ENCODE peak calls at places on chromosomes 4 and X, in ten cellular contexts. T is H9, Q is pancreas, F is HepG2, Z is A549, R is hepatocyte, S is psoas muscle, L is GM23338, B is spleen, C is astrocyte. A is an unnamed sample.

GRCh38 chr4:145307120-145307519 is 126.7 kb upstream of the OTUD4 start:
- DNase-seq in T (no peak), Q (no peak), F (no peak), Z (no peak), R (no peak), S (no peak), L (no peak), B (no peak), C (no peak), A (no peak)

GRCh38 chr4:159410076-159410777 is 307.3 kb downstream of the RAPGEF2 start:
- DNase-seq in T (no peak), Q (no peak), F (no peak), Z (no peak), R (no peak), S (no peak), L (no peak), B (no peak), C (peak; percentile 73), A (no peak)

GRCh38 chr4:52059372-52059771 is 8.3 kb downstream of the SPATA18 start:
- DNase-seq in T (no peak), Q (no peak), F (no peak), Z (peak; percentile 5), R (no peak), S (no peak), L (no peak), B (no peak), C (peak; percentile 79), A (no peak)

GRCh38 chr4:60757986-60758385 is 442.1 kb upstream of the ADGRL3 start:
- DNase-seq in T (no peak), Q (no peak), F (no peak), Z (no peak), R (no peak), S (no peak), L (no peak), B (no peak), C (no peak), A (no peak)

GRCh38 chrX:99051639-99052038 is 1358.4 kb downstream of the PCDH19 start:
- DNase-seq in T (no peak), Q (no peak), F (no peak), Z (no peak), R (no peak), S (no peak), L (no peak), B (no peak), C (no peak), A (no peak)

GRCh38 chr4:15149234-15149841 is 147.1 kb downstream of the CPEB2 start:
- DNase-seq in T (no peak), Q (no peak), F (no peak), Z (no peak), R (no peak), S (no peak), L (no peak), B (no peak), C (peak; percentile 35), A (no peak)

GRCh38 chrX:113001836-113002235 is 161.2 kb upstream of the AMOT start:
- DNase-seq in T (no peak), Q (no peak), F (no peak), Z (peak; percentile 6), R (no peak), S (no peak), L (peak; percentile 12), B (no peak), C (no peak), A (no peak)

GRCh38 chr4:125244848-125245450 is 69.8 kb upstream of the FAT4 start:
- DNase-seq in T (no peak), Q (no peak), F (no peak), Z (no peak), R (peak; percentile 15), S (no peak), L (peak; percentile 22), B (no peak), C (no peak), A (no peak)

GRCh38 chrX:154541896-154542722 is 4.5 kb downstream of the G6PD start:
- DNase-seq in T (no peak), Q (peak; percentile 69), F (peak; percentile 94), Z (peak; percentile 98), R (peak; percentile 68), S (peak; percentile 85), L (no peak), B (peak; percentile 88), C (peak; percentile 80), A (no peak)

GRCh38 chr4:88191404-88191803 is 33.0 kb upstream of the ABCG2 start:
- DNase-seq in T (no peak), Q (no peak), F (no peak), Z (peak; percentile 50), R (no peak), S (no peak), L (no peak), B (no peak), C (no peak), A (no peak)

GRCh38 chr4:120870279-120870673 is 52.2 kb downstream of the PRDM5 start:
- DNase-seq in T (peak; percentile 66), Q (no peak), F (peak; percentile 4), Z (no peak), R (no peak), S (no peak), L (peak; percentile 69), B (no peak), C (no peak), A (peak; percentile 60)

GRCh38 chr4:81351653-81352455 is 119.9 kb downstream of the RASGEF1B start:
- DNase-seq in T (peak; percentile 80), Q (peak; percentile 76), F (peak; percentile 42), Z (peak; percentile 69), R (peak; percentile 87), S (peak; percentile 68), L (peak; percentile 94), B (peak; percentile 78), C (peak; percentile 28), A (peak; percentile 83)

DNA sequence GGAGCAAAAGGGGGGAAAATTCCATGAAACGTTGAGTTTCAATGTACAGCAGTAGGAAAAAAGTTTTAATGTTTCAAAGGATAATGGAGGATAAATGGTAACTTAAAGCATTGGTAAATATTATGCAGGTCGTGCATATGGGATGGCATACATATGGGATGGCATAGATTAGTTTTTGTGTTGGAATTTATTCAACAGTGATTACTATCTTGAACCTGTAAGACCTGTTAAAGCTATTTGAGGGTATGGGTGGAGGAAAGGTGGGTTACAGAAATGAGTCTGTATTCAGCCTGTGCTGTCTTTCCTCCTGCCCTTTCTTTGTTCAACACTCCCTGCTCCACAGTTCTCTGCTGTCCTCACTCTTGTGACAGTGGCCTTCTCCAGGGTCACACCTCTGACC is 54.6 kb downstream of the ARHGAP10 start:
- DNase-seq in T (no peak), Q (no peak), F (no peak), Z (no peak), R (no peak), S (no peak), L (no peak), B (no peak), C (no peak), A (no peak)
- H3K27ac ChIP-seq in T (no peak overlapping the region), Q (no peak overlapping the region), F (no peak overlapping the region), Z (no peak overlapping the region), R (no peak overlapping the region), S (peak overlapping the region; percentile 79), L (no peak overlapping the region), B (no peak overlapping the region), C (no peak overlapping the region), A (no peak overlapping the region)

GRCh38 chr4:108881190-108881589 is 118.3 kb upstream of the ETNPPL start:
- DNase-seq in T (no peak), Q (no peak), F (no peak), Z (no peak), R (no peak), S (no peak), L (no peak), B (no peak), C (peak; percentile 98), A (no peak)
- H3K27ac ChIP-seq in T (no peak overlapping the region), Q (no peak overlapping the region), F (no peak overlapping the region), Z (no peak overlapping the region), R (no peak overlapping the region), S (no peak overlapping the region), L (no peak overlapping the region), B (no peak overlapping the region), C (peak overlapping the region; percentile 84), A (no peak overlapping the region)

GRCh38 chr4:101346562-101347266 is 612 bp downstream of the PPP3CA start:
- DNase-seq in T (peak; percentile 52), Q (peak; percentile 81), F (peak; percentile 21), Z (peak; percentile 47), R (peak; percentile 77), S (peak; percentile 79), L (peak; percentile 74), B (peak; percentile 92), C (peak; percentile 43), A (peak; percentile 62)
- H3K27ac ChIP-seq in T (no peak overlapping the region), Q (peak overlapping the region; percentile 90), F (peak overlapping the region; percentile 81), Z (peak overlapping the region; percentile 99), R (peak overlapping the region; percentile 92), S (peak overlapping the region; percentile 87), L (no peak overlapping the region), B (peak overlapping the region; percentile 98), C (peak overlapping the region; percentile 66), A (peak overlapping the region; percentile 78)

DNA sequence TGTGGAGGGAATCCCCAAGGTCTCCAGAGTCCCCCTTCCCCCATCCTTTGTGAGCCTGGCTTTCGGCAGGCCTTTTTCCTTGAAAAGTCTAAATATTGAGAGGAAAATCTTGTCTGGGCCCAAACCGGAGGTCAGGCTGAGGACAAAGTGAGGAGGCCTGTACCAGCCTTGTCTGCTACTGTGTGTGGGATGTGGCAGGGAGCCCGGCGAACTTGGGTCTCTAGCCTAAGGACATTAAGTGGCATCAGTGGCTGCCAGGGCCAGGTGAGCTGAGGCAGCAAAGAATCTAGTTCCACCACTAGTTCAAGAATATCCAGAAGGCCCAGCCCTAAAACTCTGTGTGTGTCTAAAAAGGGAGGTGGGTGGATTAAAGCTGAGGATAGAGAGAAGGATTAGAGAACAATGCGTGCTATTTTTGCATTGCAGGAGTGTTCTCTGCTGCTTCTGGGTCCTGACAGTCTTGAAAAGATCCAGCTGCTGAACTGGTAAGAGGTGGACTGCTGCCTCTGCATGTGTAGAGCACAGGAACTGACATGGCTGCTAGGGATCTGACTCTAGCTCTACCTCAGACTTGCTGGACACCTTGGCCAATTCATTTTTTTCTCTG is 1.2 kb upstream of the AMER1 start:
- DNase-seq in T (no peak), Q (peak; percentile 46), F (no peak), Z (no peak), R (peak; percentile 17), S (no peak), L (no peak), B (no peak), C (no peak), A (no peak)
- H3K27ac ChIP-seq in T (no peak overlapping the region), Q (peak overlapping the region; percentile 92), F (peak overlapping the region; percentile 90), Z (peak overlapping the region; percentile 97), R (peak overlapping the region; percentile 98), S (peak overlapping the region; percentile 88), L (no peak overlapping the region), B (peak overlapping the region; percentile 89), C (peak overlapping the region; percentile 63), A (peak overlapping the region; percentile 77)

DNA sequence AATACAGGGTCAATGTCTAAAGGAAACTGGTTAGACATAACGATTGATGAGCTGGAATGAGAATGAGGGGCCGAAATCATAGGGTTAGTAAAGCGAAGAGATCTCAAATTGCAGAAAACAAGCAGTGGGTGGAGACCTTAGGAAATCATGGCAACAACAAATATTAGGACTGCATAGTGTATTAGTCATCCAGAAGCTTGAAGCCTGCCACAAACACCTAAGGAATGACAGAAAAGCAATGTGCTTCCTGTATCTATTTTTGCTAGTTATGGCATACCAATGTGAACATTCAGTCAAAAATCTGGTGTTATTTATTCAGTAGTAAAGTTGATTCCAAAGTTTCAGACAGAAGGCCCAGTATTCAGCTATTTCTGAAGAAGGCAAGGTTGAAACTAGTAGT is 410.9 kb upstream of the CT83 start:
- DNase-seq in T (no peak), Q (no peak), F (no peak), Z (peak; percentile 10), R (no peak), S (no peak), L (no peak), B (no peak), C (peak; percentile 1), A (no peak)
- H3K27ac ChIP-seq in T (no peak overlapping the region), Q (no peak overlapping the region), F (no peak overlapping the region), Z (no peak overlapping the region), R (no peak overlapping the region), S (no peak overlapping the region), L (no peak overlapping the region), B (no peak overlapping the region), C (peak overlapping the region; percentile 47), A (no peak overlapping the region)

A was measured in WERI-Rb-1.